ENCODE peak calls at places on chromosomes 13 and 19, in nine cellular contexts. U, B, P, V, X, H, F, T and K are unnamed samples.

GRCh38 chr13:85993567-85993966 is 194.3 kb upstream of the SLITRK6 start:
- DNase-seq in T (no peak), B (no peak), H (no peak), V (no peak), P (no peak), F (no peak), X (no peak), U (no peak), K (no peak)

GRCh38 chr13:56864451-56864850 is 276.3 kb upstream of the PRR20A start:
- DNase-seq in H (no peak), T (no peak), F (no peak), U (no peak), V (no peak), B (no peak), P (peak), X (no peak), K (no peak)

GRCh38 chr19:41597600-41598041 is 21.7 kb downstream of the CEACAM21 start:
- DNase-seq in V (peak), U (no peak), X (peak), F (peak), P (peak), T (peak), B (no peak), H (peak), K (peak)

GRCh38 chr19:8491574-8491973 is 10.9 kb downstream of the PRAM1 start:
- DNase-seq in H (no peak), T (no peak), B (no peak), F (no peak), P (no peak), V (no peak), U (no peak), X (no peak), K (no peak)

GRCh38 chr13:42453091-42453645 is 120.8 kb upstream of the TNFSF11 start:
- DNase-seq in F (no peak), U (no peak), T (no peak), H (no peak), B (no peak), X (no peak), V (no peak), P (no peak), K (no peak)

GRCh38 chr13:26050568-26051230 is 1.1 kb downstream of the SHISA2 start:
- DNase-seq in H (no peak), P (peak), X (no peak), V (no peak), F (peak), T (no peak), U (no peak), B (no peak), K (peak)

GRCh38 chr13:113857531-113858195 is 6.2 kb downstream of the GAS6 start:
- DNase-seq in B (no peak), H (no peak), F (no peak), T (no peak), V (no peak), X (peak), P (no peak), U (peak), K (no peak)

GRCh38 chr13:40422588-40423235 is 243.7 kb downstream of the FOXO1 start:
- DNase-seq in T (no peak), U (no peak), X (no peak), H (no peak), B (no peak), F (no peak), V (no peak), P (no peak), K (no peak)

GRCh38 chr13:85197431-85197830 is 601.8 kb downstream of the SLITRK6 start:
- DNase-seq in F (no peak), H (no peak), P (no peak), T (no peak), U (no peak), B (no peak), X (no peak), V (no peak), K (no peak)

GRCh38 chr13:74838096-74838495 is 643.9 kb downstream of the TBC1D4 start:
- DNase-seq in T (no peak), H (no peak), B (no peak), P (no peak), U (no peak), V (no peak), F (no peak), X (no peak), K (no peak)

GRCh38 chr19:5832049-5832448 is 7.5 kb downstream of the FUT6 start:
- DNase-seq in F (no peak), P (no peak), B (no peak), X (no peak), U (no peak), V (no peak), T (no peak), H (no peak), K (no peak)

GRCh38 chr13:44622259-44622658 is 46.1 kb upstream of the TSC22D1 start:
- DNase-seq in U (no peak), X (no peak), V (no peak), F (no peak), T (no peak), H (no peak), P (no peak), B (no peak), K (no peak)

GRCh38 chr13:114021464-114022308 is 47.8 kb upstream of the C13orf46 start:
- DNase-seq in V (no peak), B (no peak), P (no peak), T (no peak), X (no peak), H (no peak), U (no peak), F (no peak), K (peak)

GRCh38 chr19:30287973-30288372 is 84.2 kb upstream of the ZNF536 start:
- DNase-seq in X (no peak), H (no peak), B (no peak), P (no peak), U (no peak), F (no peak), V (no peak), T (no peak), K (no peak)

GRCh38 chr19:29715695-29716581 is 877 bp upstream of the C19orf12 start:
- DNase-seq in P (no peak), H (no peak), B (no peak), X (no peak), V (peak), U (no peak), T (no peak), F (no peak), K (no peak)

GRCh38 chr13:39250440-39250839 is 212.2 kb downstream of the NHLRC3 start:
- DNase-seq in P (no peak), T (no peak), U (no peak), F (no peak), B (no peak), X (no peak), H (no peak), V (no peak), K (no peak)

GRCh38 chr13:100363874-100364273 is 224.7 kb downstream of the GGACT start:
- DNase-seq in T (no peak), U (no peak), X (no peak), V (no peak), P (peak), H (no peak), F (no peak), B (no peak), K (no peak)

GRCh38 chr13:92967923-92968322 is 258.7 kb upstream of the GPC6 start:
- DNase-seq in U (no peak), V (no peak), F (no peak), H (no peak), X (no peak), P (peak), B (no peak), T (no peak), K (no peak)

GRCh38 chr19:7748756-7749155 is 1.4 kb upstream of the CD209 start:
- DNase-seq in H (no peak), U (no peak), V (no peak), X (no peak), F (no peak), B (no peak), T (no peak), P (no peak), K (no peak)

GRCh38 chr13:25990801-25991200 is 61.0 kb downstream of the SHISA2 start:
- DNase-seq in X (no peak), V (no peak), B (no peak), F (no peak), P (peak), T (no peak), H (no peak), U (no peak), K (no peak)

GRCh38 chr19:13026478-13026999 is 31.3 kb downstream of the NFIX start:
- DNase-seq in X (no peak), B (no peak), P (peak), V (peak), H (no peak), T (no peak), F (no peak), U (no peak), K (no peak)

GRCh38 chr13:96821381-96821780 is 172.9 kb downstream of the OXGR1 start:
- DNase-seq in F (no peak), H (no peak), B (no peak), P (peak), U (no peak), T (no peak), X (no peak), V (no peak), K (no peak)

GRCh38 chr19:54506079-54506478 is 3.4 kb downstream of the LAIR2 start:
- DNase-seq in B (no peak), T (no peak), F (no peak), U (no peak), H (no peak), V (no peak), X (no peak), P (no peak), K (no peak)

GRCh38 chr13:91270031-91270430 is 77.5 kb upstream of the MIR17HG start:
- DNase-seq in V (no peak), T (no peak), H (no peak), P (no peak), B (no peak), F (no peak), U (no peak), X (no peak), K (no peak)

GRCh38 chr19:57406516-57407123 is 4.3 kb upstream of the ZNF17 start:
- DNase-seq in U (no peak), T (peak), V (peak), P (peak), B (no peak), H (peak), F (peak), X (peak), K (peak)

GRCh38 chr19:38617764-38618589 is at the start of gene MAP4K1:
- DNase-seq in X (peak), P (no peak), T (peak), H (peak), V (peak), F (no peak), U (no peak), B (no peak), K (no peak)

GRCh38 chr13:26946675-26947342 is 186.2 kb upstream of the GPR12 start:
- DNase-seq in U (no peak), P (peak), V (no peak), B (no peak), X (no peak), H (no peak), T (no peak), F (peak), K (no peak)

GRCh38 chr13:113544896-113545295 is 39.7 kb upstream of the TFDP1 start:
- DNase-seq in U (peak), B (no peak), X (no peak), P (no peak), T (peak), H (no peak), V (no peak), F (no peak), K (no peak)

GRCh38 chr19:34269968-34270621 is 15.7 kb downstream of the GARRE1 start:
- DNase-seq in H (no peak), P (peak), X (peak), B (peak), V (peak), U (no peak), F (no peak), T (peak), K (no peak)

GRCh38 chr19:2434267-2434666 is 6.9 kb upstream of the TIMM13 start:
- DNase-seq in H (no peak), B (no peak), V (no peak), X (no peak), U (no peak), T (no peak), P (no peak), F (no peak), K (no peak)

GRCh38 chr13:73198888-73199497 is 140.2 kb downstream of the KLF5 start:
- DNase-seq in F (no peak), X (no peak), U (no peak), B (no peak), T (no peak), H (no peak), P (peak), V (no peak), K (no peak)

GRCh38 chr13:68056816-68057710 is 826.9 kb upstream of the PCDH9 start:
- DNase-seq in X (no peak), T (no peak), B (no peak), H (no peak), U (peak), F (no peak), V (peak), P (peak), K (no peak)

GRCh38 chr19:43731854-43732253 is 16.0 kb downstream of the IRGC start:
- DNase-seq in H (no peak), T (no peak), P (no peak), F (no peak), B (no peak), X (no peak), V (no peak), U (no peak), K (no peak)

GRCh38 chr13:60398949-60399589 is 2.0 kb downstream of the TDRD3 start:
- DNase-seq in T (no peak), F (no peak), H (no peak), X (no peak), V (peak), U (no peak), P (peak), B (no peak), K (no peak)

GRCh38 chr13:59458908-59459579 is 704.7 kb downstream of the DIAPH3 start:
- DNase-seq in U (no peak), B (no peak), V (no peak), T (no peak), X (peak), F (no peak), P (peak), H (no peak), K (no peak)

GRCh38 chr13:32035701-32036100 is 4.1 kb downstream of the FRY start:
- DNase-seq in B (no peak), P (no peak), F (no peak), U (no peak), H (no peak), T (no peak), X (no peak), V (no peak), K (no peak)

GRCh38 chr13:79306650-79307049 is 99.4 kb downstream of the RBM26 start:
- DNase-seq in H (no peak), T (no peak), P (no peak), B (no peak), V (no peak), U (no peak), X (no peak), F (no peak), K (no peak)

GRCh38 chr13:39036212-39036611 is 1.7 kb downstream of the PROSER1 start:
- DNase-seq in H (no peak), T (no peak), P (peak), B (no peak), X (no peak), V (peak), F (no peak), U (no peak), K (no peak)

GRCh38 chr13:112245179-112245724 is 130.9 kb upstream of the SPACA7 start:
- DNase-seq in F (no peak), V (no peak), P (no peak), B (no peak), U (no peak), X (no peak), T (no peak), H (no peak), K (no peak)
- H3K27ac ChIP-seq in F (no peak), V (no peak), P (no peak), B (no peak), U (no peak), X (no peak), T (no peak), H (no peak), K (no peak)

DNA sequence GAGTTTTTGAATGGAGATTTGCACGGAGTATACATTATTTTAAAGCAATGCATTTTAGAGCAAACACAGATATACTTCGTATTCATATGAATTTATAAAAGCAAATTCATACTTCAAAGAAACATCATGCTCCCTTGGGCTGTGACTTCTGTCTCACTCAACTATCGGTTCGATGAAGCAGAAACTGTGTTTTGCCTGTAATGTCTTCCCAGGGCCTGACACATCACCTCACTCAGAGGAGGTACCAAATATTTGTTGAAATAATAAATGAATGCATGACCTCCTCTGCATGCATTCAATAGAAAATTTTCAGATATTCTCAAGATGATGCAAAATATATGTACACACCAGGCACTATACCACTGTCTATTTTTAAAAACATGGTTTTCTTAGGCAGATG is 432.7 kb downstream of the EFNB2 start:
- DNase-seq in V (no peak), X (no peak), U (no peak), B (no peak), H (no peak), T (no peak), P (no peak), F (no peak), K (no peak)
- H3K27ac ChIP-seq in V (peak), X (no peak), U (peak), B (no peak), H (no peak), T (no peak), P (no peak), F (no peak), K (no peak)

GRCh38 chr13:95679722-95680121 is 2.8 kb downstream of the DNAJC3 start:
- DNase-seq in V (no peak), H (no peak), X (no peak), U (no peak), P (no peak), B (no peak), T (no peak), F (no peak), K (no peak)

GRCh38 chr13:95677564-95678386 is 836 bp downstream of the DNAJC3 start:
- DNase-seq in U (no peak), P (peak), T (peak), V (peak), H (peak), X (peak), F (peak), B (no peak), K (no peak)

GRCh38 chr13:95676775-95677563 is at the start of gene DNAJC3:
- DNase-seq in F (peak), V (peak), T (peak), X (peak), U (peak), P (peak), H (peak), B (peak), K (peak)

GRCh38 chr13:95678967-95679366 is 2.0 kb downstream of the DNAJC3 start:
- DNase-seq in U (no peak), V (no peak), B (no peak), T (no peak), P (no peak), H (no peak), X (no peak), F (no peak), K (no peak)

GRCh38 chr13:95676100-95676774 is 702 bp upstream of the DNAJC3 start:
- DNase-seq in V (peak), P (peak), U (no peak), T (no peak), H (peak), X (peak), B (no peak), F (no peak), K (no peak)
- H3K27ac ChIP-seq in V (peak), P (peak), U (peak), T (peak), H (peak), X (peak), B (peak), F (peak), K (peak)

DNA sequence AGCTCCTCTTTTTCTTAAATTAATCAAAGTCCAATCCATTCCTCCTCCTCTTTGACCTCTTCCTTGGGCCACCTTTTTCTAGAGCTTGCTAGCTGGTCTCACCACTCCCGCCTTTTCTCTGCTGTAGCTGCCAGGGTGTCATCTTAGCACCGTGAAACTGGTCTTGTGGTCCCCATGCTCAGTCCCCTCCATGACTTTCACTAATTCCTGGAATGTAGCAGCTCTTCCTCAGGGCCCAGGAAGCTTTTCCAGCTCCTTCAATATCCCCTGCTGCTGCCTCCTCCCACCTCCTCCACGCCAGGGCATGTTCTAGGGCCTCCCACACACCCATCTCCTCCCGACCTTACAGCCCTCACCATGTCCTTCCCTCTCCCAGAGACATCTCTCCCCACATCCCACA is 222.2 kb downstream of the MYO16 start:
- DNase-seq in V (no peak), B (no peak), X (no peak), P (no peak), H (no peak), U (no peak), F (no peak), T (no peak), K (no peak)
- H3K27ac ChIP-seq in V (no peak), B (no peak), X (no peak), P (no peak), H (no peak), U (no peak), F (no peak), T (no peak), K (no peak)

DNA sequence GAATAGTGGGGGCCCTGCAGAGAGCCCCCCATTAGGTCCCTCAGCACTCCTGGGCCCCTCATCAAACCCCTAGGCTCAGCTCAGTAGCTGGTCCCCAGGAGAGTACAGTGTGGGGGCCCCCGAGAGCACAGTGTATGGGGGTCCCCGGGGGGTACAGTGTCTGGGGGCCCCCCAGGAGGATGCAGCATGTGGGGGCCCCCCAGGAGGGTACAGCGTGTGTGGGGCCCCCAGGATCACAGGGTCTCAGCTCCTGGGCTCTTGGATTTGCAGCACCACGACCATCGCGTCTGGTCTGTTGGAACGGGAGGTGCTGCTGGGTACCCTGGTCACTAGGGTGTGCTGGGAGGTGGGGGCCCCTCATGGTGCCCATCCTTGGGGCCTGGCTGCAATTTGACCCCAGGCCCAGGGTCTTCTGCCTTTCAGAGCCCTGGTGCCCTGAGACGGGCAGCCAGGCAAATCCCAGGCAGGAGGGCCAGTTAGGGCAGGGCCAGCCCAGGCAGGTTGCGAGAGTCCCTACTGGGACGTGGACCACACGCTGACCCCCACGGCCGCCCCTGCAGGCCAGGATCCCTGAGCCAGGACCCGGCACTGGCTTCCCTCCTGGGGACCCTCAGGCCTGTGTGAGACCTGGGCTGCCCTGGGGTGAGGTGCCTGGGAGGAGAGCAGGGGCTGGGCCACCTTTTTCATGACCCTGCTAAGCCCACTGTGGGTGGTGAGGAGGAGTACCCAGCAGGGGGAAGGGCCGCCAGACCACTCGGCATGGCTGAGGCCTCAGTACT is 13.6 kb downstream of the CBARP start:
- DNase-seq in V (no peak), H (no peak), P (no peak), T (no peak), U (no peak), X (no peak), B (no peak), F (no peak), K (no peak)
- H3K27ac ChIP-seq in V (no peak), H (no peak), P (no peak), T (no peak), U (no peak), X (no peak), B (no peak), F (no peak), K (no peak)

GRCh38 chr19:18737954-18738351 is 53.2 kb downstream of the COMP start:
- DNase-seq in V (peak), X (no peak), P (no peak), B (no peak), T (no peak), F (no peak), U (no peak), H (no peak), K (no peak)
- H3K27ac ChIP-seq in V (no peak), X (no peak), P (no peak), B (no peak), T (no peak), F (no peak), U (no peak), H (no peak), K (no peak)

GRCh38 chr19:902093-902370 is 8.7 kb downstream of the RNU6-9 start:
- DNase-seq in B (no peak), H (no peak), U (peak), V (no peak), T (no peak), X (no peak), F (no peak), P (no peak), K (no peak)
- H3K27ac ChIP-seq in B (no peak), H (no peak), U (no peak), V (no peak), T (no peak), X (no peak), F (no peak), P (no peak), K (no peak)